ENCODE peak calls at places on chromosomes 1 and 21, in seven cellular contexts. A is EL; T is central memory CD4-positive, alpha-beta T cell; V is ureter; W is PC-3; L is endothelial cell; Z is activated T-cell treated with anti-CD3 and anti-CD28 coated beads, Interleukin-2, amount 50 U/mL, for 4 hours. B is an unnamed sample.

GRCh38 chr1:115310821-115311220 is 27.2 kb downstream of the NGF start:
- DNase-seq in V (no peak), W (no peak), A (no peak), T (no peak), Z (no peak), L (no peak), B (peak)

GRCh38 chr1:25773441-25774125 is 26.4 kb upstream of the SELENON start:
- DNase-seq in Z (no peak), V (no peak), T (no peak), A (peak), L (no peak), W (peak), B (no peak)

GRCh38 chr1:212878418-212878817 is 20.3 kb downstream of the FLVCR1 start:
- DNase-seq in Z (no peak), V (no peak), A (no peak), W (no peak), L (no peak), T (no peak), B (no peak)

GRCh38 chr1:214506972-214507431 is 44.4 kb downstream of the PTPN14 start:
- DNase-seq in T (no peak), V (peak), W (peak), A (no peak), L (no peak), Z (no peak), B (no peak)

GRCh38 chr1:36824390-36824861 is 209.9 kb downstream of the GRIK3 start:
- DNase-seq in L (no peak), W (no peak), V (no peak), T (no peak), Z (no peak), A (no peak), B (no peak)

GRCh38 chr21:39336457-39337008 is 12.4 kb downstream of the HMGN1 start:
- DNase-seq in A (no peak), V (no peak), Z (no peak), L (no peak), W (no peak), T (no peak), B (no peak)

GRCh38 chr21:40714516-40714915 is 132.4 kb downstream of the DSCAM start:
- DNase-seq in V (no peak), T (no peak), W (no peak), Z (no peak), L (no peak), A (peak), B (no peak)

GRCh38 chr21:41346758-41347157 is 15.1 kb upstream of the MX2 start:
- DNase-seq in L (no peak), A (no peak), Z (no peak), T (no peak), W (no peak), V (no peak), B (no peak)

GRCh38 chr1:209755926-209756607 is at the start of gene TRAF3IP3:
- DNase-seq in T (peak), W (no peak), V (no peak), Z (peak), A (no peak), L (no peak), B (peak)

GRCh38 chr1:50700226-50701020 is 259.6 kb downstream of the FAF1 start:
- DNase-seq in T (no peak), W (no peak), Z (no peak), V (no peak), L (no peak), A (no peak), B (no peak)

GRCh38 chr1:8214501-8215173 is 103.3 kb upstream of the SLC45A1 start:
- DNase-seq in L (no peak), Z (no peak), V (no peak), T (no peak), W (no peak), A (no peak), B (no peak)

GRCh38 chr1:231610392-231610791 is 16.2 kb upstream of the DISC1 start:
- DNase-seq in T (no peak), V (no peak), A (no peak), W (no peak), Z (no peak), L (no peak), B (no peak)

GRCh38 chr1:245622332-245623014 is 467.7 kb downstream of the KIF26B start:
- DNase-seq in V (no peak), W (no peak), A (no peak), Z (no peak), T (no peak), L (no peak), B (no peak)

GRCh38 chr1:206581571-206581981 is 30.7 kb downstream of the EIF2D start:
- DNase-seq in L (no peak), W (no peak), A (no peak), V (no peak), Z (peak), T (peak), B (no peak)

GRCh38 chr1:8089535-8090228 is 63.6 kb upstream of the ERRFI1 start:
- DNase-seq in Z (no peak), W (peak), V (no peak), T (no peak), L (no peak), A (peak), B (no peak)

GRCh38 chr1:22677861-22678521 is 25.0 kb downstream of the C1QB start:
- DNase-seq in L (no peak), W (no peak), A (no peak), T (no peak), Z (no peak), V (no peak), B (no peak)

B was measured in germinal center.